ENCODE peak calls at places on chromosomes 5 and 9, in four cellular contexts. I, R, U and S are unnamed samples.

GRCh38 chr9:16136961-16137360 is 584.1 kb downstream of the CCDC171 start:
- DNase-seq in I (peak; percentile 89), R (peak; percentile 80), U (no peak), S (no peak)

GRCh38 chr9:127990539-127990938 is 9.8 kb upstream of the EEIG1 start:
- DNase-seq in I (no peak), R (no peak), U (no peak), S (no peak)

GRCh38 chr9:124040186-124040920 is 28.8 kb downstream of the LHX2 start:
- DNase-seq in I (peak; percentile 28), R (no peak), U (no peak), S (no peak)

GRCh38 chr5:76638466-76638865 is 15.3 kb upstream of the F2RL2 start:
- DNase-seq in I (peak; percentile 6), R (no peak), U (no peak), S (no peak)

GRCh38 chr5:142295960-142296860 is 28.6 kb downstream of the SPRY4 start:
- DNase-seq in I (no peak), R (no peak), U (no peak), S (no peak)

GRCh38 chr9:6628714-6629113 is 16.8 kb downstream of the GLDC start:
- DNase-seq in I (no peak), R (no peak), U (no peak), S (no peak)

GRCh38 chr9:8430945-8431344 is 631.4 kb upstream of the DMAC1 start:
- DNase-seq in I (no peak), R (no peak), U (no peak), S (no peak)

GRCh38 chr5:137954131-137954879 is 65.0 kb downstream of the PKD2L2 start:
- DNase-seq in I (peak; percentile 87), R (no peak), U (no peak), S (no peak)

GRCh38 chr5:33322632-33323031 is 118.1 kb upstream of the TARS1 start:
- DNase-seq in I (peak; percentile 42), R (no peak), U (no peak), S (no peak)

GRCh38 chr5:115737452-115737851 is 79.0 kb downstream of the CDO1 start:
- DNase-seq in I (no peak), R (no peak), U (no peak), S (no peak)

GRCh38 chr9:98706651-98707103 is 2.1 kb downstream of the GABBR2 start:
- DNase-seq in I (peak; percentile 49), R (no peak), U (no peak), S (no peak)

GRCh38 chr9:3478549-3478953 is 47.2 kb downstream of the RFX3 start:
- DNase-seq in I (peak; percentile 25), R (no peak), U (no peak), S (no peak)

GRCh38 chr9:109166771-109167601 is at the start of gene FRRS1L:
- DNase-seq in I (no peak), R (no peak), U (peak; percentile 64), S (peak; percentile 12)

GRCh38 chr5:74889523-74890105 is 23.4 kb upstream of the FAM169A start:
- DNase-seq in I (no peak), R (no peak), U (no peak), S (no peak)

GRCh38 chr5:36788365-36788764 is 88.2 kb upstream of the NIPBL start:
- DNase-seq in I (no peak), R (no peak), U (no peak), S (no peak)

GRCh38 chr9:83166369-83166768 is 103.4 kb upstream of the RASEF start:
- DNase-seq in I (no peak), R (no peak), U (no peak), S (no peak)

GRCh38 chr5:150651382-150651781 is 9.7 kb upstream of the MYOZ3 start:
- DNase-seq in I (no peak), R (no peak), U (no peak), S (no peak)

GRCh38 chr5:35857606-35858205 is 1.0 kb downstream of the IL7R start:
- DNase-seq in I (peak; percentile 87), R (no peak), U (no peak), S (no peak)

GRCh38 chr9:88234114-88234513 is 95.8 kb upstream of the SPATA31C2 start:
- DNase-seq in I (no peak), R (no peak), U (no peak), S (no peak)

GRCh38 chr5:94830520-94830919 is 212.1 kb downstream of the SLF1 start:
- DNase-seq in I (peak; percentile 8), R (no peak), U (no peak), S (no peak)

GRCh38 chr5:33527696-33528095 is 86.9 kb downstream of the TARS1 start:
- DNase-seq in I (no peak), R (no peak), U (no peak), S (no peak)

GRCh38 chr5:81283976-81284375 is 17.4 kb upstream of the ZCCHC9 start:
- DNase-seq in I (no peak), R (no peak), U (no peak), S (no peak)

GRCh38 chr9:121638901-121639592 is 12.4 kb upstream of the DAB2IP start:
- DNase-seq in I (no peak), R (peak; percentile 42), U (no peak), S (no peak)

GRCh38 chr5:123156577-123157296 is 67.7 kb downstream of the PRDM6 start:
- DNase-seq in I (peak; percentile 68), R (no peak), U (no peak), S (no peak)

GRCh38 chr9:126678989-126679388 is 65.3 kb downstream of the LMX1B start:
- DNase-seq in I (no peak), R (no peak), U (no peak), S (no peak)

GRCh38 chr9:91086657-91087563 is 274.8 kb downstream of the AUH start:
- DNase-seq in I (no peak), R (no peak), U (no peak), S (no peak)

GRCh38 chr9:91085499-91086291 is 276.0 kb downstream of the AUH start:
- DNase-seq in I (no peak), R (no peak), U (no peak), S (no peak)

GRCh38 chr9:91092214-91092613 is 269.5 kb downstream of the AUH start:
- DNase-seq in I (no peak), R (no peak), U (no peak), S (no peak)

GRCh38 chr9:91090132-91090410 is 271.6 kb downstream of the AUH start:
- DNase-seq in I (no peak), R (no peak), U (no peak), S (no peak)

GRCh38 chr9:91089405-91090131 is 272.1 kb downstream of the AUH start:
- DNase-seq in I (peak; percentile 71), R (no peak), U (peak; percentile 37), S (no peak)
- TF ChIP-seq CTCF in I (peak; percentile 75), R (peak; percentile 51), U (peak; percentile 37), S (no peak)

GRCh38 chr5:136726506-136726905 is 361.2 kb upstream of the TRPC7 start:
- DNase-seq in I (no peak), R (no peak), U (no peak), S (no peak)
- TF ChIP-seq CTCF in I (no peak), R (no peak), U (no peak), S (no peak)

DNA sequence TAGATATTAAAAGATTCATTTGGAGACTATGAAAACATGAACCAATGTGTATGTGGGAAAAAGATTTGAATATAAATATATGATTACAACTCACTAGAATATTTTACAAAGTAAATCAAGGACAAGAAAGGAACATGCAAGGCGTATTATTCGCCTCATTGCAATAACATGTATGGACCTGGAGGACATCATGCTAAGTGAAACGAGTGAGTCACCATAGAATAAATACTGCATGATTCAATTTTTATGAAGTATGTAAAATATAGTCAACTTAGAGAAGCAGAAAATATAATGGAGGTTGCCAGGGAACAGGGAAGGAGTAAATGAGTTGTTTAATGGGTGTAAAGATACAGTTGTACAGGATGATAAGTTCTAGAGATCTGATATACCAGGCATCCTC is 4.9 kb downstream of the TXNDC8 start:
- DNase-seq in I (no peak), R (no peak), U (no peak), S (no peak)
- TF ChIP-seq CTCF in I (no peak), R (no peak), U (no peak), S (no peak)

GRCh38 chr5:16867585-16867953 is 68.5 kb downstream of the MYO10 start:
- DNase-seq in I (no peak), R (no peak), U (no peak), S (no peak)

GRCh38 chr5:16866795-16867584 is 69.1 kb downstream of the MYO10 start:
- DNase-seq in I (no peak), R (no peak), U (no peak), S (no peak)

GRCh38 chr5:16871746-16872339 is 64.2 kb downstream of the MYO10 start:
- DNase-seq in I (peak; percentile 72), R (no peak), U (no peak), S (no peak)

GRCh38 chr5:16869821-16870796 is 66.0 kb downstream of the MYO10 start:
- DNase-seq in I (peak; percentile 36), R (no peak), U (no peak), S (no peak)

DNA sequence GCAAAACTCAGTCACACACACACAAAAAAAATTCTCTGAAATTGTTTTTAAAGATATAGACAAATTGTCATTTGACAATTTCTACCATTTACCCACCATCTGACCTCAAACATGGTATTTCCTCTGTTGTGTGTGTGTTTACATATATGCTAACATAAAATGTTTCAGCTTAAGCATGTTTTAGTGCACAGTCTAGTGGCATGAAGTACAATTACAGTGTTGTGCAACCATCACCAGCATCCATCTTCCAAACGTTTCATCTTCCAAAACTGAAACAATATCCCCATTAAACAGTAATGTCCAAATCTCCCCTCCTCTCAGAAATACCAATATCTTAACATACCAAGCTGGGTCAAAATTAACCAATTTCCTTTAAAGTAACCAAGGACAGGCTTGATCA is 65.2 kb downstream of the MYO10 start:
- DNase-seq in I (no peak), R (no peak), U (no peak), S (no peak)
- TF ChIP-seq CTCF in I (peak; percentile 23), R (no peak), U (no peak), S (no peak)

DNA sequence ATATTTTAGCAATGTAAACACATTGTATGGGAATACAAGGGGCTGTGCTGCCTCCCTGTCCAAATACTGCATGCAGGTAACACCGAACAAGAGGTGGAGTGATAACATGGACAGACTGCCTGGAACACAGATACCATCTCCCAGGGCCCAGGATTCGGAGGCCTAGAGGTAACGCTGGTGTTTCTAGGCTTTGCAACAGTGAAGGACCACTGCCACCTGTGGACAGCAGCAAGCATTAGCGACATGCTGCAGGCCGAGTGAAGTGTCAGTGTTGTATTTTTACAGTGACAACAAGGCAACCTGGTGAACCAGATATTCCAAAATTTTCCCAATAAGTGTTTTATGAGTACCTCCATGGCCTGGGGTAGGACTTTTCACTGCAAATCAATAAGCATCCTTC is 379.2 kb downstream of the DMRT2 start:
- DNase-seq in I (peak; percentile 8), R (no peak), U (no peak), S (peak; percentile 41)
- TF ChIP-seq CTCF in I (peak; percentile 43), R (peak; percentile 29), U (no peak), S (no peak)

DNA sequence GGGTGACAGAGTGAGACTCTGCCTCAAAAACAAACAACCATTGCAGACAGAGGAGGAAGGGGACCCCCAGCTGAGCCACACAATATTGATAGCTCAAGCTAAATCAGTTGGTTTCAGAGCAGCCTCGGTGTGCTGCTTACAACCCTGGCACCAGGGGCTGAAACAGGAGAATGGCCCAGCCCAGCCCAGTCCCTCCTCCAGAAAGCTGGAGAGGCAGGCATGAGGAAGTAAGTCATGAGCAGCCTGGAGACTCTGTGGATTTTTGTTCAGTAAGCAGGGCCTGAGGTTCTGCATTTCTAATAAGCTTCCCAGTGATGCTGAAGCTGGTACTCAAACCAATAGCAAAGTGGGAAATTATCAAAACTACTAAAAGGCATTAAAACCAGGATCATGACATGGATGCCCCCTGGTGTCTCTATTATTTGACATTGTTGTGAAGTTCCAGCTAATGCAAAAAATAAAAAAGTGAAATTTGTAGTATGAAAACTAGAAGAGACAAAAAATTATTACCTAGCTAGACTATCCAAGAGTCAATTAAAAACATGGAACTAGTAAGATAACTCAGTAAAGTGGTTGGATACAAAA is 14.2 kb downstream of the PRRT1B start:
- DNase-seq in I (no peak), R (no peak), U (no peak), S (no peak)
- TF ChIP-seq CTCF in I (no peak), R (no peak), U (no peak), S (no peak)